ENCODE peak calls at places on chromosomes 12 and 14, in five cellular contexts. One of them, this sample, is unnamed.

GRCh38 chr14:91159906-91160305 is 46.0 kb downstream of the DGLUCY start:
- DNase-seq in foreskin fibroblast: no peak
- DNase-seq in HFF-Myc: no peak
- DNase-seq in SHP77: no peak
- DNase-seq in stimulated activated CD8-positive, alpha-beta memory T cell treated with anti-CD3 and anti-CD28 coated beads, Interleukin-7, amount 100 ng/mL, for 4 hours: no peak
- DNase-seq in this sample: no peak

GRCh38 chr14:27995688-27996087 is 770.9 kb upstream of the FOXG1 start:
- DNase-seq in HFF-Myc: no peak
- DNase-seq in SHP77: peak; percentile 94
- DNase-seq in foreskin fibroblast: no peak
- DNase-seq in stimulated activated CD8-positive, alpha-beta memory T cell treated with anti-CD3 and anti-CD28 coated beads, Interleukin-7, amount 100 ng/mL, for 4 hours: no peak
- DNase-seq in this sample: no peak

GRCh38 chr12:3295648-3296408 is 195.2 kb upstream of the PRMT8 start:
- DNase-seq in SHP77: no peak
- DNase-seq in foreskin fibroblast: peak; percentile 18
- DNase-seq in HFF-Myc: peak; percentile 15
- DNase-seq in stimulated activated CD8-positive, alpha-beta memory T cell treated with anti-CD3 and anti-CD28 coated beads, Interleukin-7, amount 100 ng/mL, for 4 hours: no peak
- DNase-seq in this sample: peak; percentile 11

GRCh38 chr14:74710477-74710876 is 2.4 kb downstream of the AREL1 start:
- DNase-seq in stimulated activated CD8-positive, alpha-beta memory T cell treated with anti-CD3 and anti-CD28 coated beads, Interleukin-7, amount 100 ng/mL, for 4 hours: no peak
- DNase-seq in foreskin fibroblast: no peak
- DNase-seq in SHP77: no peak
- DNase-seq in HFF-Myc: no peak
- DNase-seq in this sample: no peak

GRCh38 chr12:48980389-48980952 is 2.3 kb downstream of the WNT1 start:
- DNase-seq in SHP77: no peak
- DNase-seq in stimulated activated CD8-positive, alpha-beta memory T cell treated with anti-CD3 and anti-CD28 coated beads, Interleukin-7, amount 100 ng/mL, for 4 hours: peak; percentile 19
- DNase-seq in HFF-Myc: no peak
- DNase-seq in foreskin fibroblast: no peak
- DNase-seq in this sample: no peak

GRCh38 chr14:36955376-36955775 is 217.0 kb downstream of the SLC25A21 start:
- DNase-seq in stimulated activated CD8-positive, alpha-beta memory T cell treated with anti-CD3 and anti-CD28 coated beads, Interleukin-7, amount 100 ng/mL, for 4 hours: no peak
- DNase-seq in SHP77: no peak
- DNase-seq in HFF-Myc: no peak
- DNase-seq in foreskin fibroblast: no peak
- DNase-seq in this sample: no peak

GRCh38 chr14:73477618-73478266 is 13.0 kb upstream of the RIOX1 start:
- DNase-seq in SHP77: no peak
- DNase-seq in stimulated activated CD8-positive, alpha-beta memory T cell treated with anti-CD3 and anti-CD28 coated beads, Interleukin-7, amount 100 ng/mL, for 4 hours: no peak
- DNase-seq in foreskin fibroblast: no peak
- DNase-seq in HFF-Myc: no peak
- DNase-seq in this sample: no peak

GRCh38 chr14:90093942-90094595 is 32.3 kb downstream of the KCNK13 start:
- DNase-seq in SHP77: no peak
- DNase-seq in foreskin fibroblast: peak; percentile 5
- DNase-seq in HFF-Myc: no peak
- DNase-seq in stimulated activated CD8-positive, alpha-beta memory T cell treated with anti-CD3 and anti-CD28 coated beads, Interleukin-7, amount 100 ng/mL, for 4 hours: no peak
- DNase-seq in this sample: no peak

GRCh38 chr14:29896354-29896768 is 31.3 kb downstream of the PRKD1 start:
- DNase-seq in foreskin fibroblast: no peak
- DNase-seq in stimulated activated CD8-positive, alpha-beta memory T cell treated with anti-CD3 and anti-CD28 coated beads, Interleukin-7, amount 100 ng/mL, for 4 hours: no peak
- DNase-seq in HFF-Myc: no peak
- DNase-seq in SHP77: peak; percentile 36
- DNase-seq in this sample: no peak

GRCh38 chr12:94779520-94779919 is 129.2 kb upstream of the TMCC3 start:
- DNase-seq in stimulated activated CD8-positive, alpha-beta memory T cell treated with anti-CD3 and anti-CD28 coated beads, Interleukin-7, amount 100 ng/mL, for 4 hours: no peak
- DNase-seq in HFF-Myc: no peak
- DNase-seq in SHP77: no peak
- DNase-seq in foreskin fibroblast: no peak
- DNase-seq in this sample: peak; percentile 68

GRCh38 chr12:127125607-127126259 is 1141.2 kb upstream of the TMEM132C start:
- DNase-seq in SHP77: no peak
- DNase-seq in foreskin fibroblast: peak; percentile 70
- DNase-seq in HFF-Myc: peak; percentile 35
- DNase-seq in stimulated activated CD8-positive, alpha-beta memory T cell treated with anti-CD3 and anti-CD28 coated beads, Interleukin-7, amount 100 ng/mL, for 4 hours: peak; percentile 7
- DNase-seq in this sample: peak; percentile 60

GRCh38 chr12:62963642-62964041 is 28.7 kb upstream of the PPM1H start:
- DNase-seq in SHP77: no peak
- DNase-seq in foreskin fibroblast: no peak
- DNase-seq in stimulated activated CD8-positive, alpha-beta memory T cell treated with anti-CD3 and anti-CD28 coated beads, Interleukin-7, amount 100 ng/mL, for 4 hours: no peak
- DNase-seq in HFF-Myc: no peak
- DNase-seq in this sample: no peak

GRCh38 chr12:101654442-101654841 is 43.0 kb upstream of the CHPT1 start:
- DNase-seq in stimulated activated CD8-positive, alpha-beta memory T cell treated with anti-CD3 and anti-CD28 coated beads, Interleukin-7, amount 100 ng/mL, for 4 hours: no peak
- DNase-seq in HFF-Myc: no peak
- DNase-seq in SHP77: no peak
- DNase-seq in foreskin fibroblast: no peak
- DNase-seq in this sample: no peak

GRCh38 chr14:49971156-49972141 is 78.6 kb downstream of the ARF6 start:
- DNase-seq in stimulated activated CD8-positive, alpha-beta memory T cell treated with anti-CD3 and anti-CD28 coated beads, Interleukin-7, amount 100 ng/mL, for 4 hours: no peak
- DNase-seq in foreskin fibroblast: peak; percentile 69
- DNase-seq in SHP77: no peak
- DNase-seq in HFF-Myc: peak; percentile 38
- DNase-seq in this sample: no peak

GRCh38 chr14:21735639-21736307 is 62.2 kb upstream of the OR4E1 start:
- DNase-seq in foreskin fibroblast: no peak
- DNase-seq in HFF-Myc: no peak
- DNase-seq in SHP77: no peak
- DNase-seq in stimulated activated CD8-positive, alpha-beta memory T cell treated with anti-CD3 and anti-CD28 coated beads, Interleukin-7, amount 100 ng/mL, for 4 hours: no peak
- DNase-seq in this sample: no peak

GRCh38 chr14:106605548-106606448 is 1079.4 kb downstream of the TMEM121 start:
- DNase-seq in SHP77: peak; percentile 55
- DNase-seq in stimulated activated CD8-positive, alpha-beta memory T cell treated with anti-CD3 and anti-CD28 coated beads, Interleukin-7, amount 100 ng/mL, for 4 hours: peak; percentile 70
- DNase-seq in foreskin fibroblast: no peak
- DNase-seq in HFF-Myc: no peak
- DNase-seq in this sample: no peak

GRCh38 chr14:92883066-92883465 is 39.9 kb upstream of the CHGA start:
- DNase-seq in foreskin fibroblast: no peak
- DNase-seq in SHP77: no peak
- DNase-seq in stimulated activated CD8-positive, alpha-beta memory T cell treated with anti-CD3 and anti-CD28 coated beads, Interleukin-7, amount 100 ng/mL, for 4 hours: no peak
- DNase-seq in HFF-Myc: no peak
- DNase-seq in this sample: no peak

GRCh38 chr12:18224745-18225144 is 36.6 kb upstream of the PIK3C2G start:
- DNase-seq in HFF-Myc: no peak
- DNase-seq in SHP77: no peak
- DNase-seq in stimulated activated CD8-positive, alpha-beta memory T cell treated with anti-CD3 and anti-CD28 coated beads, Interleukin-7, amount 100 ng/mL, for 4 hours: no peak
- DNase-seq in foreskin fibroblast: no peak
- DNase-seq in this sample: peak; percentile 10

GRCh38 chr14:21997300-21997699 is 323.7 kb upstream of the OR4E1 start:
- DNase-seq in HFF-Myc: no peak
- DNase-seq in foreskin fibroblast: no peak
- DNase-seq in SHP77: peak; percentile 17
- DNase-seq in stimulated activated CD8-positive, alpha-beta memory T cell treated with anti-CD3 and anti-CD28 coated beads, Interleukin-7, amount 100 ng/mL, for 4 hours: peak; percentile 7
- DNase-seq in this sample: no peak

GRCh38 chr12:107277850-107278249 is 184.5 kb upstream of the CRY1 start:
- DNase-seq in HFF-Myc: no peak
- DNase-seq in stimulated activated CD8-positive, alpha-beta memory T cell treated with anti-CD3 and anti-CD28 coated beads, Interleukin-7, amount 100 ng/mL, for 4 hours: no peak
- DNase-seq in foreskin fibroblast: peak; percentile 58
- DNase-seq in SHP77: no peak
- DNase-seq in this sample: peak; percentile 10

GRCh38 chr12:117514016-117514415 is 152.6 kb upstream of the NOS1 start:
- DNase-seq in HFF-Myc: no peak
- DNase-seq in foreskin fibroblast: no peak
- DNase-seq in stimulated activated CD8-positive, alpha-beta memory T cell treated with anti-CD3 and anti-CD28 coated beads, Interleukin-7, amount 100 ng/mL, for 4 hours: no peak
- DNase-seq in SHP77: no peak
- DNase-seq in this sample: no peak

GRCh38 chr12:43763769-43764168 is 5.0 kb downstream of the IRAK4 start:
- DNase-seq in foreskin fibroblast: no peak
- DNase-seq in HFF-Myc: no peak
- DNase-seq in stimulated activated CD8-positive, alpha-beta memory T cell treated with anti-CD3 and anti-CD28 coated beads, Interleukin-7, amount 100 ng/mL, for 4 hours: no peak
- DNase-seq in SHP77: no peak
- DNase-seq in this sample: no peak

GRCh38 chr12:67939611-67940010 is 49.6 kb upstream of the IFNG-AS1 start:
- DNase-seq in HFF-Myc: no peak
- DNase-seq in SHP77: no peak
- DNase-seq in foreskin fibroblast: no peak
- DNase-seq in stimulated activated CD8-positive, alpha-beta memory T cell treated with anti-CD3 and anti-CD28 coated beads, Interleukin-7, amount 100 ng/mL, for 4 hours: no peak
- DNase-seq in this sample: no peak

GRCh38 chr14:53390008-53390407 is 236.9 kb upstream of the DDHD1 start:
- DNase-seq in HFF-Myc: no peak
- DNase-seq in SHP77: no peak
- DNase-seq in foreskin fibroblast: no peak
- DNase-seq in stimulated activated CD8-positive, alpha-beta memory T cell treated with anti-CD3 and anti-CD28 coated beads, Interleukin-7, amount 100 ng/mL, for 4 hours: no peak
- DNase-seq in this sample: no peak

GRCh38 chr14:57209561-57209960 is 59.1 kb downstream of the EXOC5 start:
- DNase-seq in stimulated activated CD8-positive, alpha-beta memory T cell treated with anti-CD3 and anti-CD28 coated beads, Interleukin-7, amount 100 ng/mL, for 4 hours: no peak
- DNase-seq in foreskin fibroblast: peak; percentile 8
- DNase-seq in SHP77: no peak
- DNase-seq in HFF-Myc: peak; percentile 17
- DNase-seq in this sample: peak; percentile 22

GRCh38 chr14:37721976-37722659 is 126.7 kb downstream of the TTC6 start:
- DNase-seq in HFF-Myc: no peak
- DNase-seq in foreskin fibroblast: peak; percentile 3
- DNase-seq in stimulated activated CD8-positive, alpha-beta memory T cell treated with anti-CD3 and anti-CD28 coated beads, Interleukin-7, amount 100 ng/mL, for 4 hours: no peak
- DNase-seq in SHP77: no peak
- DNase-seq in this sample: no peak

GRCh38 chr14:94975366-94975765 is 182.0 kb downstream of the DICER1 start:
- DNase-seq in stimulated activated CD8-positive, alpha-beta memory T cell treated with anti-CD3 and anti-CD28 coated beads, Interleukin-7, amount 100 ng/mL, for 4 hours: no peak
- DNase-seq in SHP77: no peak
- DNase-seq in foreskin fibroblast: no peak
- DNase-seq in HFF-Myc: no peak
- DNase-seq in this sample: no peak

GRCh38 chr14:65255029-65255545 is 152.8 kb upstream of the MAX start:
- DNase-seq in HFF-Myc: no peak
- DNase-seq in SHP77: no peak
- DNase-seq in stimulated activated CD8-positive, alpha-beta memory T cell treated with anti-CD3 and anti-CD28 coated beads, Interleukin-7, amount 100 ng/mL, for 4 hours: no peak
- DNase-seq in foreskin fibroblast: peak; percentile 72
- DNase-seq in this sample: no peak

GRCh38 chr12:133038310-133038709 is 1.0 kb downstream of the ZNF84 start:
- DNase-seq in stimulated activated CD8-positive, alpha-beta memory T cell treated with anti-CD3 and anti-CD28 coated beads, Interleukin-7, amount 100 ng/mL, for 4 hours: no peak
- DNase-seq in HFF-Myc: no peak
- DNase-seq in foreskin fibroblast: no peak
- DNase-seq in SHP77: no peak
- DNase-seq in this sample: no peak

GRCh38 chr12:54021432-54022013 is 6.7 kb upstream of the HOXC6 start:
- DNase-seq in HFF-Myc: no peak
- DNase-seq in stimulated activated CD8-positive, alpha-beta memory T cell treated with anti-CD3 and anti-CD28 coated beads, Interleukin-7, amount 100 ng/mL, for 4 hours: no peak
- DNase-seq in foreskin fibroblast: no peak
- DNase-seq in SHP77: no peak
- DNase-seq in this sample: no peak

GRCh38 chr12:130422676-130423075 is 85.0 kb downstream of the PIWIL1 start:
- DNase-seq in HFF-Myc: no peak
- DNase-seq in stimulated activated CD8-positive, alpha-beta memory T cell treated with anti-CD3 and anti-CD28 coated beads, Interleukin-7, amount 100 ng/mL, for 4 hours: no peak
- DNase-seq in foreskin fibroblast: no peak
- DNase-seq in SHP77: no peak
- DNase-seq in this sample: no peak

GRCh38 chr14:91258021-91258618 is 13.6 kb upstream of the GPR68 start:
- DNase-seq in stimulated activated CD8-positive, alpha-beta memory T cell treated with anti-CD3 and anti-CD28 coated beads, Interleukin-7, amount 100 ng/mL, for 4 hours: no peak
- DNase-seq in foreskin fibroblast: peak; percentile 33
- DNase-seq in HFF-Myc: no peak
- DNase-seq in SHP77: no peak
- DNase-seq in this sample: peak; percentile 85

GRCh38 chr14:51004352-51004800 is 60.1 kb upstream of the PYGL start:
- DNase-seq in HFF-Myc: no peak
- DNase-seq in stimulated activated CD8-positive, alpha-beta memory T cell treated with anti-CD3 and anti-CD28 coated beads, Interleukin-7, amount 100 ng/mL, for 4 hours: no peak
- DNase-seq in SHP77: no peak
- DNase-seq in foreskin fibroblast: peak; percentile 29
- DNase-seq in this sample: no peak

This sample was measured in GM04504.